ENCODE peak calls at places on chromosome 3, in five cellular contexts. N, Q, V, I and R are unnamed samples.
A peak's percentile ranks its signal among the peaks of the same experiment; 100 is the strongest.

GRCh38 chr3:10219737-10220136 is 28.5 kb upstream of the TATDN2 start:
- DNase-seq in N (no peak), V (no peak), I (no peak), Q (no peak), R (no peak)

GRCh38 chr3:1798711-1799410 is 299.8 kb upstream of the CNTN4 start:
- DNase-seq in I (no peak), Q (no peak), N (no peak), V (no peak), R (no peak)

GRCh38 chr3:122977645-122978466 is 49.7 kb downstream of the SEMA5B start:
- DNase-seq in I (peak; percentile 69), N (no peak), V (no peak), Q (peak; percentile 89), R (no peak)

GRCh38 chr3:52123106-52123708 is 31.0 kb downstream of the POC1A start:
- DNase-seq in I (peak; percentile 80), N (peak; percentile 71), Q (peak; percentile 44), V (peak; percentile 80), R (peak; percentile 71)

GRCh38 chr3:43627360-43627759 is 5.5 kb upstream of the ANO10 start:
- DNase-seq in N (no peak), I (no peak), Q (no peak), V (no peak), R (no peak)

GRCh38 chr3:40267940-40268707 is 41.4 kb upstream of the EIF1B start:
- DNase-seq in I (no peak), Q (peak; percentile 3), V (no peak), N (no peak), R (peak; percentile 60)

GRCh38 chr3:49805884-49806701 is 3.0 kb downstream of the INKA1 start:
- DNase-seq in N (peak; percentile 21), I (no peak), V (peak; percentile 49), Q (no peak), R (no peak)

GRCh38 chr3:19888428-19889152 is 45.4 kb downstream of the EFHB start:
- DNase-seq in V (no peak), N (no peak), I (no peak), Q (no peak), R (no peak)

GRCh38 chr3:79115458-79115857 is 652.3 kb downstream of the ROBO1 start:
- DNase-seq in I (no peak), N (no peak), Q (no peak), V (no peak), R (no peak)

GRCh38 chr3:45321607-45322391 is 66.6 kb upstream of the LARS2 start:
- DNase-seq in Q (peak; percentile 19), N (no peak), I (no peak), V (no peak), R (no peak)

GRCh38 chr3:126407412-126408044 is 12.8 kb downstream of the CFAP100 start:
- DNase-seq in V (no peak), I (no peak), N (no peak), Q (no peak), R (no peak)

GRCh38 chr3:16203671-16204629 is 29.5 kb downstream of the GALNT15 start:
- DNase-seq in I (no peak), V (no peak), Q (peak; percentile 66), N (no peak), R (no peak)

GRCh38 chr3:30231277-30232141 is 374.9 kb upstream of the TGFBR2 start:
- DNase-seq in N (no peak), V (no peak), I (no peak), Q (peak; percentile 46), R (peak; percentile 3)

GRCh38 chr3:189270248-189270832 is 98.6 kb downstream of the TPRG1 start:
- DNase-seq in V (peak; percentile 34), N (no peak), I (peak; percentile 72), Q (peak; percentile 84), R (peak; percentile 75)

GRCh38 chr3:38354588-38355344 is 8.2 kb downstream of the XYLB start:
- DNase-seq in N (no peak), I (no peak), V (no peak), Q (peak; percentile 61), R (peak; percentile 37)

GRCh38 chr3:131178710-131179375 is 152.2 kb downstream of the NEK11 start:
- DNase-seq in N (no peak), Q (no peak), I (no peak), V (no peak), R (no peak)

GRCh38 chr3:106759686-106760085 is 617.6 kb upstream of the CCDC54 start:
- DNase-seq in I (no peak), V (no peak), Q (peak; percentile 95), N (no peak), R (no peak)

GRCh38 chr3:119401069-119401468 is 62.3 kb downstream of the TMEM39A start:
- DNase-seq in V (no peak), I (no peak), Q (no peak), N (no peak), R (no peak)

GRCh38 chr3:43389388-43390254 is 103.3 kb downstream of the SNRK start:
- DNase-seq in Q (peak; percentile 72), I (no peak), N (peak; percentile 45), V (no peak), R (peak; percentile 64)

GRCh38 chr3:61913657-61914056 is 352.3 kb downstream of the PTPRG start:
- DNase-seq in V (no peak), Q (no peak), N (no peak), I (no peak), R (no peak)

GRCh38 chr3:51718547-51719412 is 11.9 kb downstream of the GRM2 start:
- DNase-seq in I (peak; percentile 84), N (peak; percentile 17), V (peak; percentile 51), Q (peak; percentile 7), R (peak; percentile 75)

GRCh38 chr3:19543212-19543841 is 390.7 kb downstream of the EFHB start:
- DNase-seq in Q (no peak), I (peak; percentile 44), N (no peak), V (no peak), R (peak; percentile 26)

GRCh38 chr3:110736332-110736731 is 335.3 kb upstream of the NECTIN3 start:
- DNase-seq in N (no peak), Q (no peak), V (no peak), I (no peak), R (no peak)

GRCh38 chr3:15287565-15288330 is 44.6 kb downstream of the SH3BP5 start:
- DNase-seq in N (peak; percentile 86), Q (peak; percentile 78), V (peak; percentile 56), I (no peak), R (no peak)

GRCh38 chr3:17832021-17832420 is 89.6 kb upstream of the TBC1D5 start:
- DNase-seq in I (no peak), N (no peak), V (no peak), Q (no peak), R (no peak)

GRCh38 chr3:194621947-194622346 is 11.3 kb downstream of the TMEM44 start:
- DNase-seq in I (no peak), N (no peak), Q (no peak), V (no peak), R (no peak)
- H3K4me1 ChIP-seq in I (no peaks in the 10 kb centered on the region), N (no peaks in the 10 kb centered on the region), Q (no peaks in the 10 kb centered on the region), V (no peaks in the 10 kb centered on the region), R (no peaks in the 10 kb centered on the region)

DNA sequence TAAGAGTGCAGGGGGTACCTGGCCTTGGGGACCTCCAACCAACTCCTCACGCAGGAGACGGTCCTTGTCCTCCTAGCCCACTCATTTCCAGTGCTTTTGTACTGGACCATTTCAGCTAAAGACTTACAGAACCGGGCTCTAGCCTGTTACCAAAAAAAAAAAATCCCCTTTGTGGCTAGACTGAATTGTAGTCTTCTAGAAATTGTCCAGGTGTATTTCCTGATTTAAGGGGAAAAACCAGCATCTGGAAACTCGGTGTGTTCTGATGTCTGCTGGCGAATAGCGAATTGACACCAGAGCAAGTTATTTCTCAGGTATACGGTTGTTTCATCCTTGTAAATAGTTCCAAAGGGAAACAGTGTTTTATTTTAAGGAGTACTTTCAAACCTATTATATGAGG is 21.1 kb upstream of the MINDY4B start:
- DNase-seq in Q (no peak), V (no peak), I (no peak), N (no peak), R (no peak)
- H3K27me3 ChIP-seq in Q (peaks cover 4% of the 10 kb centered on the region), V (no peaks in the 10 kb centered on the region), I (no peaks in the 10 kb centered on the region), N (no peaks in the 10 kb centered on the region), R (peaks cover 4% of the 10 kb centered on the region)

GRCh38 chr3:116442331-116443021 is 2.8 kb downstream of the LSAMP start:
- DNase-seq in I (no peak), N (no peak), V (no peak), Q (no peak), R (no peak)

GRCh38 chr3:116443096-116443793 is 2.0 kb downstream of the LSAMP start:
- DNase-seq in N (no peak), I (no peak), Q (peak; percentile 56), V (no peak), R (no peak)

GRCh38 chr3:116440196-116440595 is 5.1 kb downstream of the LSAMP start:
- DNase-seq in V (no peak), N (no peak), Q (peak; percentile 93), I (no peak), R (no peak)

GRCh38 chr3:116444099-116444700 is 1.1 kb downstream of the LSAMP start:
- DNase-seq in V (no peak), N (no peak), I (no peak), Q (peak; percentile 18), R (no peak)

DNA sequence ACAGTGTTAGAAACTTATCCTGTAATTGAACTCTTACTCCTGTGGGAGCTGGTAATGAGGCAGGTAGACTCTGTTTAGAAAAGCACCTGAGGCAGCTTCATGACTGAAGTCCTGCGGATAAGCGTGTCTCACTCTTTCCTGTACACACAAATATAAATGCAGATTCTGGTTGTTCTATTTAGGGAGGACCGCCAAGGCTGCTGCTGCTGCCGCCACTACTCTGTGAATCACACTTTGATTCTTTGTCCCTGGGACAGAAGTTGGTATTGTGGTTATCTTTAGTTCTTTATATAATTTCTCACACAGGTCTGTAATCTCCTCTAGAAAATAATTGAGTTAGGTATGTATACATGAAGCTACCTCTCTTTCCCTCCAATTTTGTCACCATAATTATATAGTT is 3.6 kb downstream of the LSAMP start:
- DNase-seq in I (no peak), V (no peak), Q (peak; percentile 33), N (no peak), R (no peak)
- H3K27ac ChIP-seq in I (no peak overlapping the region), V (no peak overlapping the region), Q (no peak overlapping the region), N (no peak overlapping the region), R (no peak overlapping the region)

GRCh38 chr3:12628813-12629212 is 35.1 kb downstream of the RAF1 start:
- DNase-seq in I (no peak), V (no peak), N (no peak), Q (no peak), R (no peak)
- H3K4me1 ChIP-seq in I (peaks cover 25% of the 10 kb centered on the region), V (peaks cover 55% of the 10 kb centered on the region), N (peaks cover 81% of the 10 kb centered on the region), Q (peaks cover 5% of the 10 kb centered on the region), R (peaks cover 4% of the 10 kb centered on the region)

DNA sequence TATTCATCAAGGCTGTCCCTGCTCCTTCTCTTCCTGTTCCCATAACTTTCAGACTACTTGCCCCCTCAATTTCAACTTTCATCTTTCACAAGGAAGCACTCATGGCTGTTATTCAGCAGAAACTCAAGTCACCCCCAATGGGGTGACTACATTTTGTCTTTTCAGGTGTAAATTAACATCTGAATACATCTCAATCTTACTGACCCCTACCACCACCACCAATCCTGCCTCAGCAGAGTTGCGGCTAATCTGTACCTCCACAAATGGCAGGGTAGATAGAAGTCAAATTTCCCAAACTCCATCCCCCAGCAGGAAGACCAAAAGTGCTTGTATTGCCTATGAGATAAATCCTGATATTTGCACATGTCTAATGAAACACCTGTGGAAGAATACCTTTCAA is 19.2 kb downstream of the SOX2 start:
- DNase-seq in Q (no peak), N (no peak), V (no peak), I (no peak), R (no peak)
- H3K27me3 ChIP-seq in Q (peaks cover 25% of the 10 kb centered on the region), N (peaks cover 54% of the 10 kb centered on the region), V (peaks cover 39% of the 10 kb centered on the region), I (peaks cover 60% of the 10 kb centered on the region), R (peaks cover 32% of the 10 kb centered on the region)